ENCODE peak calls at places on chromosome 17, in five cellular contexts. J is GM13977, N is putamen, V is Right ventricle myocardium superior, T is RCC 7860. Y is an unnamed sample.

GRCh38 chr17:39235555-39236221 is 9.9 kb upstream of the STAC2 start:
- DNase-seq in J (peak), T (peak), V (no peak), N (no peak), Y (no peak)

GRCh38 chr17:72977768-72978417 is 114.6 kb downstream of the SLC39A11 start:
- DNase-seq in T (peak), J (no peak), V (no peak), N (no peak), Y (no peak)

GRCh38 chr17:74737299-74738050 is 419 bp downstream of the RAB37 start:
- DNase-seq in N (no peak), T (no peak), J (peak), V (no peak), Y (no peak)

GRCh38 chr17:82041139-82041814 is 3.8 kb upstream of the DCXR start:
- DNase-seq in N (no peak), J (no peak), T (no peak), V (no peak), Y (no peak)

GRCh38 chr17:63222655-63223054 is 223.5 kb downstream of the CYB561 start:
- DNase-seq in N (no peak), V (no peak), J (no peak), T (no peak), Y (no peak)

GRCh38 chr17:75910699-75911098 is 6.0 kb upstream of the MRPL38 start:
- DNase-seq in V (no peak), J (no peak), N (no peak), T (no peak), Y (no peak)

GRCh38 chr17:70100983-70101382 is 26.0 kb downstream of the KCNJ16 start:
- DNase-seq in T (no peak), V (no peak), N (no peak), J (no peak), Y (no peak)

GRCh38 chr17:81426676-81427445 is 31.6 kb downstream of the BAHCC1 start:
- DNase-seq in T (no peak), N (no peak), J (no peak), V (peak), Y (no peak)

GRCh38 chr17:81510798-81511549 is 1.6 kb downstream of the ACTG1 start:
- DNase-seq in V (no peak), N (no peak), T (peak), J (no peak), Y (peak)

GRCh38 chr17:82050761-82051641 is 610 bp downstream of the RFNG start:
- DNase-seq in V (no peak), T (no peak), J (peak), N (no peak), Y (peak)

GRCh38 chr17:80025796-80026195 is 9.9 kb downstream of the TBC1D16 start:
- DNase-seq in T (no peak), N (no peak), J (no peak), V (no peak), Y (no peak)

GRCh38 chr17:64393000-64393402 is 2.3 kb upstream of the PECAM1 start:
- DNase-seq in J (no peak), V (peak), N (no peak), T (no peak), Y (no peak)

GRCh38 chr17:7404737-7405412 is 978 bp upstream of the TMEM256 start:
- DNase-seq in J (peak), V (peak), N (no peak), T (no peak), Y (peak)

GRCh38 chr17:34205401-34205800 is 49.7 kb upstream of the CCL2 start:
- DNase-seq in J (no peak), N (no peak), T (no peak), V (no peak), Y (no peak)

GRCh38 chr17:51287412-51287811 is 27.1 kb downstream of the UTP18 start:
- DNase-seq in N (peak), T (no peak), J (no peak), V (no peak), Y (no peak)

GRCh38 chr17:13518271-13519000 is 83.3 kb downstream of the HS3ST3A1 start:
- DNase-seq in J (no peak), T (no peak), V (no peak), N (no peak), Y (no peak)

GRCh38 chr17:76820039-76820438 is 48.2 kb upstream of the MGAT5B start:
- DNase-seq in V (no peak), T (no peak), N (no peak), J (no peak), Y (no peak)

GRCh38 chr17:80949451-80950421 is 41.9 kb upstream of the CHMP6 start:
- DNase-seq in J (no peak), T (no peak), N (no peak), V (peak), Y (peak)

GRCh38 chr17:80649200-80649644 is 104.6 kb downstream of the RPTOR start:
- DNase-seq in V (no peak), J (no peak), T (no peak), N (no peak), Y (no peak)

GRCh38 chr17:66689192-66689591 is 145.7 kb upstream of the CACNG5 start:
- DNase-seq in T (no peak), N (no peak), J (no peak), V (no peak), Y (no peak)

GRCh38 chr17:51479303-51479702 is 219.0 kb downstream of the UTP18 start:
- DNase-seq in T (no peak), J (no peak), N (no peak), V (no peak), Y (no peak)

GRCh38 chr17:59427425-59427921 is 96.0 kb downstream of the YPEL2 start:
- DNase-seq in V (no peak), J (no peak), T (peak), N (peak), Y (no peak)

GRCh38 chr17:66578781-66579489 is 256.0 kb upstream of the CACNG5 start:
- DNase-seq in T (no peak), V (no peak), J (no peak), N (no peak), Y (no peak)

GRCh38 chr17:17098426-17099035 is 56.3 kb downstream of the MPRIP start:
- DNase-seq in J (no peak), N (no peak), V (peak), T (no peak), Y (no peak)

GRCh38 chr17:61280851-61281250 is 118.8 kb upstream of the TBX2 start:
- DNase-seq in J (no peak), V (no peak), T (no peak), N (no peak), Y (no peak)

GRCh38 chr17:237406-237955 is 56.0 kb upstream of the DOC2B start:
- DNase-seq in V (peak), N (no peak), T (no peak), J (no peak), Y (peak)

GRCh38 chr17:82816358-82816757 is 23.5 kb downstream of the ZNF750 start:
- DNase-seq in J (no peak), N (no peak), T (no peak), V (no peak), Y (no peak)

GRCh38 chr17:28004344-28004743 is 38.1 kb upstream of the NLK start:
- DNase-seq in N (no peak), J (no peak), T (no peak), V (no peak), Y (no peak)

GRCh38 chr17:561118-561517 is 153.5 kb downstream of the VPS53 start:
- DNase-seq in T (peak), V (no peak), J (peak), N (peak), Y (no peak)

GRCh38 chr17:81647640-81648012 is 8.7 kb downstream of the PDE6G start:
- DNase-seq in T (no peak), N (no peak), V (no peak), J (no peak), Y (no peak)

GRCh38 chr17:78617371-78618061 is 40.3 kb upstream of the DNAH17 start:
- DNase-seq in N (no peak), J (no peak), T (no peak), V (no peak), Y (peak)

GRCh38 chr17:27559996-27560481 is 70.9 kb upstream of the LGALS9 start:
- DNase-seq in J (no peak), N (peak), V (peak), T (peak), Y (peak)

GRCh38 chr17:3104322-3104721 is at the start of gene OR1D2:
- DNase-seq in V (no peak), N (no peak), T (no peak), J (no peak), Y (no peak)

GRCh38 chr17:40547079-40547784 is 18.0 kb downstream of the CCR7 start:
- DNase-seq in V (no peak), N (no peak), J (no peak), T (no peak), Y (no peak)

GRCh38 chr17:83098241-83099085 is 19.1 kb downstream of the METRNL start:
- DNase-seq in T (no peak), V (no peak), J (no peak), N (no peak), Y (no peak)

GRCh38 chr17:37507108-37507507 is 17.4 kb downstream of the DUSP14 start:
- DNase-seq in T (no peak), J (no peak), V (no peak), N (no peak), Y (no peak)

GRCh38 chr17:59366773-59367656 is 35.6 kb downstream of the YPEL2 start:
- DNase-seq in V (no peak), N (no peak), T (no peak), J (no peak), Y (no peak)

GRCh38 chr17:55264273-55264639 is 504 bp upstream of the HLF start:
- DNase-seq in N (no peak), J (peak), T (no peak), V (peak), Y (no peak)

GRCh38 chr17:39036009-39036408 is 68.8 kb upstream of the FBXO47 start:
- DNase-seq in J (no peak), T (no peak), N (no peak), V (no peak), Y (no peak)

Y was measured in Right ventricle myocardium inferior.